ENCODE peak calls at places on chromosomes 2 and 18, in six cellular contexts. M is transverse colon, Z is endodermal cell, W is heart left ventricle, D is SJCRH30, I is ascending aorta. N is an unnamed sample. For H3K4me1, the result is how much of the 10 kb centered on the place peaks cover.

GRCh38 chr18:5413447-5413846 is 117.9 kb upstream of the ZBTB14 start:
- DNase-seq in W (no peak), Z (no peak), I (no peak), M (no peak), D (no peak), N (no peak)

GRCh38 chr2:137178955-137179377 is 413.6 kb downstream of the THSD7B start:
- DNase-seq in W (no peak), D (no peak), Z (no peak), M (no peak), I (no peak), N (no peak)

GRCh38 chr18:33720133-33720532 is 142.1 kb downstream of the ASXL3 start:
- DNase-seq in W (no peak), I (no peak), Z (no peak), M (no peak), D (no peak), N (no peak)

GRCh38 chr18:36352384-36352783 is 54.9 kb downstream of the FHOD3 start:
- DNase-seq in I (no peak), M (no peak), D (no peak), Z (no peak), W (no peak), N (no peak)

GRCh38 chr18:8341481-8342230 is 267.6 kb upstream of the RAB12 start:
- DNase-seq in D (no peak), I (no peak), M (no peak), W (no peak), Z (no peak), N (no peak)

GRCh38 chr2:39780825-39781600 is 2.0 kb upstream of the THUMPD2 start:
- DNase-seq in Z (peak), I (no peak), D (peak), W (no peak), M (no peak), N (no peak)

GRCh38 chr18:49647496-49648168 is 85.8 kb downstream of the LIPG start:
- DNase-seq in W (no peak), Z (peak), D (peak), M (no peak), I (no peak), N (no peak)

GRCh38 chr2:8620611-8621382 is 61.1 kb upstream of the ID2 start:
- DNase-seq in D (no peak), I (no peak), W (no peak), Z (no peak), M (no peak), N (no peak)

GRCh38 chr2:7023542-7023941 is 106.3 kb downstream of the RNF144A start:
- DNase-seq in Z (no peak), M (no peak), W (no peak), D (no peak), I (no peak), N (no peak)

GRCh38 chr2:65368464-65368863 is 63.9 kb downstream of the SPRED2 start:
- DNase-seq in Z (no peak), W (no peak), I (no peak), D (no peak), M (no peak), N (no peak)

GRCh38 chr18:23302852-23303527 is 150.1 kb upstream of the RIOK3 start:
- DNase-seq in I (no peak), M (no peak), Z (peak), W (no peak), D (no peak), N (no peak)

GRCh38 chr2:1868683-1869141 is 124.4 kb upstream of the PXDN start:
- DNase-seq in D (no peak), W (no peak), Z (peak), M (no peak), I (no peak), N (no peak)

GRCh38 chr2:204225633-204226032 is 289.1 kb downstream of the ICOS start:
- DNase-seq in W (no peak), Z (no peak), M (no peak), I (no peak), D (no peak), N (no peak)

GRCh38 chr2:209823484-209823883 is 51.9 kb downstream of the UNC80 start:
- DNase-seq in D (no peak), M (no peak), I (no peak), Z (no peak), W (no peak), N (no peak)

GRCh38 chr2:139867601-139868226 is 1087.5 kb upstream of the NXPH2 start:
- DNase-seq in M (no peak), W (no peak), I (no peak), Z (peak), D (no peak), N (no peak)

GRCh38 chr2:78601113-78601512 is 424.4 kb upstream of the REG3G start:
- DNase-seq in D (no peak), W (no peak), Z (no peak), I (no peak), M (no peak), N (no peak)

GRCh38 chr2:19460761-19461160 is 102.3 kb upstream of the OSR1 start:
- DNase-seq in W (no peak), Z (no peak), I (no peak), M (no peak), D (no peak), N (no peak)

GRCh38 chr2:168565512-168565911 is 109.4 kb downstream of the CERS6 start:
- DNase-seq in D (no peak), I (no peak), M (no peak), W (no peak), Z (no peak), N (no peak)

GRCh38 chr2:234420406-234420805 is 76.5 kb downstream of the ARL4C start:
- DNase-seq in M (no peak), W (no peak), I (no peak), Z (no peak), D (no peak), N (no peak)

GRCh38 chr18:2933995-2934394 is 78.9 kb downstream of the LPIN2 start:
- DNase-seq in Z (no peak), D (no peak), M (no peak), I (no peak), W (no peak), N (no peak)

GRCh38 chr2:212294816-212295215 is 243.8 kb downstream of the ERBB4 start:
- DNase-seq in I (no peak), Z (no peak), W (no peak), M (no peak), D (peak), N (no peak)

GRCh38 chr2:210003394-210003793 is 956 bp downstream of the RPE start:
- DNase-seq in W (no peak), M (no peak), D (no peak), Z (no peak), I (no peak), N (no peak)

GRCh38 chr2:74374509-74375205 is 5.5 kb downstream of the DCTN1 start:
- DNase-seq in M (peak), W (peak), I (peak), D (no peak), Z (peak), N (no peak)

GRCh38 chr2:190121971-190122370 is 59.4 kb upstream of the MSTN start:
- DNase-seq in M (no peak), W (no peak), I (no peak), Z (no peak), D (peak), N (no peak)

GRCh38 chr2:105969552-105969951 is 224.5 kb downstream of the UXS1 start:
- DNase-seq in M (no peak), Z (peak), W (no peak), I (no peak), D (peak), N (no peak)

GRCh38 chr2:229921101-229921891 is 513 bp downstream of the TRIP12 start:
- DNase-seq in Z (peak), I (peak), D (peak), W (peak), M (peak), N (peak)

GRCh38 chr18:32243358-32243757 is 53.5 kb downstream of the MEP1B start:
- DNase-seq in M (no peak), I (no peak), Z (no peak), W (no peak), D (no peak), N (no peak)

GRCh38 chr2:74982581-74982980 is 24.1 kb downstream of the POLE4 start:
- DNase-seq in D (no peak), M (no peak), Z (no peak), I (no peak), W (no peak), N (no peak)

DNA sequence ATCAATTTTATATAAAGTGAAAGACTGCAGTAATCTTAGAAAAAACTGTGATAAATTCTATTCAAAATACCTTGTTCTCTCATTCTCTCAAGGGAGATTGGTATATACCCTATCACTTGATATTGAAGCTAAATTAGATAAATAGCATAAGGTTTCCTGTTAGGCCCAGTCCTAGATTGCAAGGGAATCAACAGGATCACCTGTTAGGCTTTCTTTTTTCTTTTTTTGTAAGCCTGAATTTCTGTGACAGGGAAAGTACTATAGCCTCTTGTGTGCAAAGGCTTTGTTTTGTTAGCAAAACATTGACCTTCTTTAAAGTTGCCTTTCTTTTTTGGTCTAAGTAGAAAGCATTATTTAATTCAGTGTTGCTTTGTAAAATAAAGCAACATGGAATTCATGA is 100.0 kb downstream of the HAUS1 start:
- DNase-seq in I (no peak), M (no peak), Z (no peak), D (no peak), W (no peak), N (no peak)
- H3K4me3 ChIP-seq in I (no peak), M (no peak), Z (no peak), D (no peak), W (no peak), N (no peak)

GRCh38 chr2:148680462-148680861 is 35.9 kb downstream of the EPC2 start:
- DNase-seq in W (no peak), Z (no peak), I (no peak), D (no peak), M (no peak), N (no peak)

GRCh38 chr2:148681443-148681842 is 36.9 kb downstream of the EPC2 start:
- DNase-seq in W (no peak), D (no peak), I (no peak), M (no peak), Z (no peak), N (no peak)

GRCh38 chr2:148674063-148675020 is 29.8 kb downstream of the EPC2 start:
- DNase-seq in Z (peak), D (peak), W (no peak), I (no peak), M (no peak), N (peak)

GRCh38 chr2:148670773-148671172 is 26.2 kb downstream of the EPC2 start:
- DNase-seq in D (no peak), Z (no peak), W (no peak), M (no peak), I (no peak), N (no peak)

DNA sequence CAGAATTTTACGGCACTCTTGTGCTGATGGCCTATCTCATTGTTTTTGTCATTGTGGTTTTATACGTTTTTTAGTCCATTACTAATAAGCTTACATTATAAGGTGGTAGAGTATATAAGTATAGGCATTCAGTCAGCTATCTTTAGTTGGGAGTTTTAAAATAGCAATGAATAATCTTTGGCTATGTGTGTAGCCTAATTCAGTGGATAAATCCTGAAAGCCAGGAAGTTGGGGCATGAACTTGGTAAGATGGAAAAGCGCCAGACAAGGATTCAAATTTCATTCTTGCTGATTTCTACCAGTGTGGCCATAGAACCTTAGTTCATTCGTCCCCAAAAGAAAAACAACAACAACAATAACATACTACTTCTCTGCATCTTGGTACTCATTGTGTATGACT is 31.2 kb downstream of the EPC2 start:
- DNase-seq in Z (no peak), W (no peak), D (peak), I (no peak), M (no peak), N (no peak)
- H3K4me1 ChIP-seq in Z (under half), W (under half), D (under half), I (under half), M (under half), N (under half)

DNA sequence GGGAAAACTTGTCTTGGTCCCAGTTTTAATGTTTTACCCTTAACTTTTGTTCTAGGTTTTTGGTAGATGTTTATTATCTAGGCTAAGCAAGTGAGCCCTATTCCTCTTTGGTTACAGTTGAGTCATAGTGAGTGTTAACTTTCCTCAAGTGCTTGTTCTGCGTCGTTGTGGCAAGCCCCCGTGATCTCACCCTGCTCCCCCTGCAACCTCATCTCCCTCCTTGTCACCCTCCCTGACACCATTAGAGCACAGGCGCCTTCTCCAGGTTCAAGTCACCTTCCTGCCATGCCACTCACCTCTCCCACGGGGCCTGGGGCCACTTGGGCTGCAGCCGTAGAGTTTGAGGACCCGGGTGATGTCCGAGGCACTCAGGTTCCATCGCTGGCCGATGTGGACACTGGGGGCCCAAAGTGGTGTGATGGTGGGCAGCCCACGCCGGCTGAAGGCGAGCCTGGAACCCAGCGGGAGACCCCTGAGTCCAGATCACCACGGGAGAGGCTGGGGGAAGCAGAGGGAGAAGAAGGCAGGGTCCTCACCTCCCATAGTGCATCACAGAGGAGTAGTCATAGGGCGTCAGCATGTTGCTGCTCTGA is 8.7 kb downstream of the ASTL start:
- DNase-seq in Z (no peak), I (no peak), D (no peak), M (no peak), W (no peak), N (no peak)
- H3K4me3 ChIP-seq in Z (no peak), I (no peak), D (no peak), M (no peak), W (no peak), N (no peak)

GRCh38 chr18:77055429-77056310 is 76.9 kb downstream of the MBP start:
- DNase-seq in I (no peak), Z (no peak), D (no peak), M (no peak), W (no peak), N (no peak)

GRCh38 chr18:77057043-77057442 is 75.5 kb downstream of the MBP start:
- DNase-seq in W (no peak), I (no peak), M (no peak), D (peak), Z (no peak), N (no peak)

GRCh38 chr18:77056399-77057015 is 76.1 kb downstream of the MBP start:
- DNase-seq in D (no peak), M (no peak), Z (peak), I (no peak), W (no peak), N (no peak)

GRCh38 chr18:77059294-77059916 is 73.2 kb downstream of the MBP start:
- DNase-seq in M (no peak), Z (peak), W (no peak), D (peak), I (no peak), N (no peak)

GRCh38 chr18:77058186-77058847 is 74.3 kb downstream of the MBP start:
- DNase-seq in W (peak), I (no peak), Z (no peak), D (no peak), M (no peak), N (no peak)
- H3K4me1 ChIP-seq in W (under half), I (under half), Z (under half), D (under half), M (under half), N (half or more)

DNA sequence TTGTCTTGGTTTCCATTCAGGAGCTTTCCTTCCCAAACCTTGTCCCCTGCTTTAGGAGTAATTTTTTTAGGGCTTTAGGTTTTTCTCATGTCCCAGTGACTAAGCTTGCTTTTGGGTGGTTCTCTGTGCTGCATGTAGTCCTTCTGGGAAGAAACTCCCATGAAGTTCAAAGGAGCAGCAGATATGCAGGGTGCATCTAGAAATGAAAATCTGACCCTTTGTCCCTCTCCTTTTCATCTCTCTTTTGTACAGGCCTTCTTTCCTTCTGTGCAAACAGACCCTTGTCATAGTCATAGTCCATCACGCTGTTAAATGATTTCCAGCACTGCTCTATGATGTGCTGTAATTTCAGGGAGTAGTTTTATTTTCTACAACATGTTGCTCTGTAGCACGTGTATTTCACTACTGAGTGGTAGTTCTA is 20.4 kb downstream of the FMNL2 start:
- DNase-seq in Z (no peak), W (no peak), I (no peak), D (no peak), M (no peak), N (no peak)
- H3K4me3 ChIP-seq in Z (no peak), W (no peak), I (no peak), D (no peak), M (no peak), N (no peak)

DNA sequence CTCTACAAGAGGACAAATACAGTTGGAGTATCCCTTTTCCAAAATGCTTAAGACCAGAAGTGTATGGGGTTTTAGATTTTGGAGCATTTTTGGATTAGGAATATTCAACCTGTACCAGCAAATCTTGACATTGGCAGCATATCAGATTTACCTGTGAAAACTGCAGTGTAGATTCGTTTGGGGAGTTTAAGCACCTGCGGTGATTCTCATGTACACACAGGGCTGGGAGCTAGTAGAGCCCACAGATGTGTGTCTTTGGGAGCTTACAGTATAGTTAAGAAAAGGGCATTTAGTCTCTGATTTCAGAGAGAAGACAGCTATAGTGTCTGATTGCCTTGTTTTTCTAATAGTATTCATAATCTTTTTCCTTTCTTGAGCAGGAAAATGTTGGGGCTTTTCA is 30.1 kb downstream of the PTCD3 start:
- DNase-seq in M (no peak), Z (no peak), I (no peak), D (no peak), W (no peak), N (no peak)
- H3K4me1 ChIP-seq in M (under half), Z (under half), I (under half), D (under half), W (under half), N (under half)

GRCh38 chr2:206443735-206444527 is 599 bp downstream of the ADAM23 start:
- DNase-seq in Z (peak), D (peak), M (no peak), I (no peak), W (peak), N (no peak)

GRCh38 chr2:206438196-206438727 is 5.1 kb upstream of the ADAM23 start:
- DNase-seq in Z (no peak), D (no peak), I (no peak), M (no peak), W (no peak), N (no peak)

GRCh38 chr2:206445948-206446347 is 2.6 kb downstream of the ADAM23 start:
- DNase-seq in W (no peak), D (no peak), I (no peak), Z (no peak), M (no peak), N (no peak)

GRCh38 chr2:206442854-206443734 is at the start of gene ADAM23:
- DNase-seq in Z (peak), W (peak), D (peak), I (no peak), M (no peak), N (peak)

GRCh38 chr2:206442516-206442853 is 847 bp upstream of the ADAM23 start:
- DNase-seq in W (no peak), D (no peak), M (no peak), Z (no peak), I (no peak), N (no peak)
- H3K4me3 ChIP-seq in W (peak), D (peak), M (no peak), Z (peak), I (peak), N (peak)

N was measured in effector memory CD4-positive, alpha-beta T cell.